ENCODE peak calls at places on chromosomes 16 and 17, in seven cellular contexts. K is WTC11, P is HCT116, F is GM12878, M is HepG2, Q is K562, I is H1. B is an unnamed sample.

GRCh38 chr16:64047207-64047606 is 1074.7 kb downstream of the CDH11 start:
- DNase-seq in K (no peak), P (no peak), F (no peak), M (no peak), Q (no peak), I (no peak), B (no peak)

GRCh38 chr17:58232707-58233156 is 5.7 kb upstream of the LPO start:
- DNase-seq in K (peak; percentile 16), P (no peak), F (peak; percentile 87), M (no peak), Q (peak; percentile 51), I (no peak), B (no peak)

GRCh38 chr16:72983728-72984350 is 64.1 kb downstream of the ZFHX3 start:
- DNase-seq in K (no peak), P (no peak), F (no peak), M (no peak), Q (no peak), I (no peak), B (no peak)

GRCh38 chr16:46785076-46785845 is 37.1 kb upstream of the MYLK3 start:
- DNase-seq in K (no peak), P (no peak), F (no peak), M (no peak), Q (no peak), I (no peak), B (no peak)

GRCh38 chr17:4327638-4328037 is 38.8 kb downstream of the UBE2G1 start:
- DNase-seq in K (no peak), P (peak; percentile 82), F (no peak), M (no peak), Q (no peak), I (no peak), B (no peak)

GRCh38 chr17:28252436-28252835 is 66.6 kb upstream of the TMEM97 start:
- DNase-seq in K (no peak), P (no peak), F (no peak), M (no peak), Q (no peak), I (no peak), B (no peak)

GRCh38 chr17:17107281-17107680 is 65.0 kb downstream of the MPRIP start:
- DNase-seq in K (no peak), P (no peak), F (no peak), M (no peak), Q (no peak), I (no peak), B (no peak)

GRCh38 chr17:16406742-16407674 is 8.4 kb upstream of the TRPV2 start:
- DNase-seq in K (peak; percentile 90), P (no peak), F (peak; percentile 43), M (no peak), Q (peak; percentile 26), I (peak; percentile 88), B (no peak)

GRCh38 chr17:48244121-48244711 is 136.7 kb downstream of the SNX11 start:
- DNase-seq in K (no peak), P (peak; percentile 73), F (no peak), M (no peak), Q (no peak), I (no peak), B (no peak)

GRCh38 chr17:80036715-80037477 is 454 bp downstream of the CCDC40 start:
- DNase-seq in K (peak; percentile 69), P (no peak), F (no peak), M (peak; percentile 57), Q (peak; percentile 45), I (peak; percentile 85), B (peak; percentile 52)

GRCh38 chr16:52515068-52515671 is 31.8 kb downstream of the TOX3 start:
- DNase-seq in K (no peak), P (no peak), F (no peak), M (no peak), Q (no peak), I (no peak), B (no peak)

DNA sequence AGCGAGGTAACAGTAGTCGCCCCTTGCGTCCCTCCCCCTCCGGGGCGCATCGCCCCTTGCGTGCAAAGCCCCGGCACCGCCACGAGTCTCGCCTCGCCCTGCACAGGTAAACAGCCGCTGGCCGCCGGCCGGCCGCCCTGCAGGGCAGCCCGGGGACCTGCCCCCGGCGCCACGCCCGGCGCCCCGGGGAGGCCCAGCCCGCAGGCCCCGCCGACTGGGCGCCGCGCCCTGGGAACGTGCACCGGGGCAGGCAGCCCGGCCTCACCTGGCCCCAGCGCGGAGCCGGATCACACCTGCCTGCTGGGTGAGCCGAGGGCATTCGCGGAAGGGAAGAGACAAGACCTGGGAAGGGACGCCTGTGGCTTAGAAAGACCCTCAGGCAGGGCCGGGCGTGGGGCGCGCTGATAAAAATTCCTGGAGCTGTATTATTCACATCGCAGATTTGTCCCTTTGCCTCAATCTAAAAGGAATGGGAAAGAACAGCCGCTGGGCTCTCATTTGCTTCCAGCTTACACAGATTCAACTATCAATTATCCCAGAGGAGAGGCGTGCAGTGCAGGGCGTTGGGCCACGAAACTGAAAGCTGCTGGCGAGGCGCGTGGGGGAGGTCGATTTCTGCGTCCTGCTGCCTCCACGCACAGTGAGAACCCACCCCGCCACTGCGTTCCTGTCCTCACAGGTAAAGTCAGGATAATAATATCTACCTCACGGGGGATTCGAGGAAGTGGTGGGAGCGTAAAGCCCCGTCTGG is 451.9 kb downstream of the SLC39A11 start:
- DNase-seq in K (no peak), P (no peak), F (no peak), M (no peak), Q (no peak), I (no peak), B (no peak)
- TF ChIP-seq SP1 in K (no peak), P (peak; percentile 69), F (no peak), M (no peak), Q (no peak), I (no peak), B (no peak)

GRCh38 chr16:80958284-80958683 is 48.4 kb downstream of the CMC2 start:
- DNase-seq in K (no peak), P (no peak), F (no peak), M (no peak), Q (no peak), I (no peak), B (no peak)

GRCh38 chr16:80948886-80949502 is 57.7 kb downstream of the CMC2 start:
- DNase-seq in K (peak; percentile 82), P (peak; percentile 31), F (no peak), M (peak; percentile 62), Q (peak; percentile 67), I (peak; percentile 88), B (peak; percentile 44)

DNA sequence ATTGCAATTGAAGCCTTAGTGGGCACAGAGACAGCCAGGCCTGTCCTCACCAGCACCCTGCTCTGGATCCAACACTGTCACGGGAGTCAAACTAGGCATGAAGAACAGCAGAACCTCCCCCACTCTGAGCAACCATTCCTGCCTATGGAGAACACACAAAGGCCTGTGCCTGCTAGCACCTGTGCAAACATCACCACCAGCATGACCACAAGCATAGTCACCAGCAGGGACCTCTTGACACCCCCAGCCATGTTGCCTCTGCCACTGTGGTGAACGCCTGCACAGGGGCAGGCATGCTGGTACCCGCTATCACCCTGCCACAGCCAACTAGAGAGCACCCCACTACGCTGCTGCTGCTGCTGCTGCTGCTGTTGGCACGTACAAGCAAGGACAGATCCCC is 51.7 kb downstream of the CMC2 start:
- DNase-seq in K (no peak), P (no peak), F (no peak), M (peak; percentile 56), Q (no peak), I (no peak), B (no peak)
- TF ChIP-seq SP1 in K (no peak), P (no peak), F (no peak), M (no peak), Q (no peak), I (no peak), B (no peak)

GRCh38 chr16:88939814-88940195 is 37.2 kb downstream of the CBFA2T3 start:
- DNase-seq in K (no peak), P (no peak), F (no peak), M (no peak), Q (no peak), I (peak; percentile 56), B (no peak)

GRCh38 chr16:88941933-88942909 is 34.8 kb downstream of the CBFA2T3 start:
- DNase-seq in K (peak; percentile 83), P (peak; percentile 36), F (no peak), M (no peak), Q (no peak), I (peak; percentile 83), B (peak; percentile 92)

GRCh38 chr16:88941051-88941932 is 35.7 kb downstream of the CBFA2T3 start:
- DNase-seq in K (no peak), P (no peak), F (no peak), M (no peak), Q (no peak), I (no peak), B (peak; percentile 35)

GRCh38 chr16:88938933-88939813 is 37.8 kb downstream of the CBFA2T3 start:
- DNase-seq in K (no peak), P (no peak), F (no peak), M (no peak), Q (no peak), I (no peak), B (no peak)

GRCh38 chr16:88940196-88941050 is 36.6 kb downstream of the CBFA2T3 start:
- DNase-seq in K (peak; percentile 44), P (no peak), F (no peak), M (no peak), Q (no peak), I (peak; percentile 72), B (no peak)
- TF ChIP-seq SP1 in K (no peak), P (no peak), F (no peak), M (no peak), Q (no peak), I (no peak), B (no peak)

GRCh38 chr17:7256766-7257456 is 4.9 kb downstream of the ELP5 start:
- DNase-seq in K (no peak), P (no peak), F (no peak), M (no peak), Q (no peak), I (no peak), B (no peak)

GRCh38 chr17:7259555-7259889 is 2.8 kb downstream of the CLDN7 start:
- DNase-seq in K (no peak), P (no peak), F (no peak), M (no peak), Q (no peak), I (no peak), B (no peak)

GRCh38 chr17:7260601-7261376 is 1.5 kb downstream of the CLDN7 start:
- DNase-seq in K (peak; percentile 89), P (no peak), F (no peak), M (no peak), Q (no peak), I (peak; percentile 86), B (no peak)

GRCh38 chr17:7260151-7260550 is 2.1 kb downstream of the CLDN7 start:
- DNase-seq in K (no peak), P (no peak), F (no peak), M (no peak), Q (no peak), I (no peak), B (no peak)

DNA sequence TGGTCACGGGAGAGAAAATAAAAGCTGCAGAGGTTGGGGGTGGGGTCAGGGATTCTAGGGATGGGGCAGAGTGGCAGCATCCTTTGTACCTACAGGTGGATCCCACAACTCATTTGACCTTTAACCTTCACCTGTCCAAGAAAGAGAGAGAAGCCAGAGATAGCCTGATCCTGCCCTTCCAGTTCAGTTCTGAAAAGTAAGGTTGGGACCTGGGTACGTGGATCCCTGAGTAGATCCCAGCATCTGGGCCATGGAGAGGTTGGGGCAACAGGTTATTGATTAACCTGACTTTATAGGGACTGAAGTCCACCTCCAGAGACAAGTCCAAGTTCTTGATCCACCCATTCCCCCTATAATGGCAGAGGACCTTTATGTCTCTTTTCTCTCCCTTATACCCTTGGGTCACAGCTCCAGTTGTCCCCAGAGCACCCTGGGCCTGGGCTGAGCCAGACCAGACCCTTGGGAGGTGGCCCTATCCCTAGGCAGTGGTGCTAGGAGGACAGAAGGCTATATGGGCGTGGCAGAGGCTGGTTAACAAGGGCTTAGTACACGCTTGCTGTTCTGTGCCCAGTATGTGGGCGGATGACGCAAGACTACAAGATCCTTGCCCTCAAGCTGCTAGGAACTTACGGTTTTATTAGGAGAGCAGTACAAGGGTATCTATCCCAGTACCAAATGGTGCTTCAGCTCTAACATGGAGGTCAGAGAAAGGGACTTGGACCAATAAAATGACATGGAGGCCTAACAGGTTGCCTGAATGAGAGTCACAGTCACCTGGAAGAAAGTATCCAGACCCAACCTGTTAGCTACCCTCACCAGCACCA is 3.3 kb downstream of the CLDN7 start:
- DNase-seq in K (no peak), P (peak; percentile 62), F (no peak), M (peak; percentile 78), Q (no peak), I (no peak), B (no peak)
- TF ChIP-seq SP1 in K (no peak), P (peak; percentile 52), F (no peak), M (peak; percentile 23), Q (no peak), I (no peak), B (no peak)